ENCODE peak calls at places on chromosomes 2 and 18, in seven cellular contexts. H is Panc1, C is right atrium auricular region, F is GM12878, U is astrocyte, P is cardiac muscle cell, W is fibroblast of lung. X is an unnamed sample. For H3K4me1, the result is how much of the 10 kb centered on the place peaks cover.

GRCh38 chr2:181694271-181694670 is 14.0 kb upstream of the NEUROD1 start:
- DNase-seq in H (no peak), C (no peak), F (no peak), U (no peak), P (no peak), W (no peak), X (no peak)

GRCh38 chr2:177553176-177553909 is 160.8 kb downstream of the AGPS start:
- DNase-seq in H (no peak), C (no peak), F (no peak), U (no peak), P (peak), W (no peak), X (peak)

GRCh38 chr2:195582188-195582587 is 74.8 kb upstream of the SLC39A10 start:
- DNase-seq in H (no peak), C (no peak), F (no peak), U (no peak), P (no peak), W (no peak), X (no peak)

GRCh38 chr2:42921162-42921550 is 128.8 kb upstream of the HAAO start:
- DNase-seq in H (no peak), C (no peak), F (no peak), U (no peak), P (no peak), W (no peak), X (no peak)

GRCh38 chr2:238950551-238950950 is 102.7 kb downstream of the TWIST2 start:
- DNase-seq in H (no peak), C (peak), F (no peak), U (no peak), P (no peak), W (no peak), X (no peak)

GRCh38 chr2:230713331-230714121 is 884 bp downstream of the CAB39 start:
- DNase-seq in H (no peak), C (no peak), F (no peak), U (peak), P (peak), W (no peak), X (no peak)

GRCh38 chr2:230734247-230735175 is 21.9 kb downstream of the CAB39 start:
- DNase-seq in H (no peak), C (no peak), F (no peak), U (no peak), P (no peak), W (no peak), X (no peak)

GRCh38 chr2:100730290-100730868 is 89.6 kb upstream of the NPAS2 start:
- DNase-seq in H (no peak), C (peak), F (no peak), U (peak), P (peak), W (peak), X (peak)

GRCh38 chr2:109331081-109331480 is 202.1 kb downstream of the SH3RF3 start:
- DNase-seq in H (no peak), C (no peak), F (no peak), U (no peak), P (peak), W (peak), X (no peak)

GRCh38 chr2:69154031-69154430 is 141.1 kb downstream of the ANTXR1 start:
- DNase-seq in H (no peak), C (no peak), F (no peak), U (peak), P (peak), W (peak), X (no peak)

GRCh38 chr2:113940891-113941290 is 51.0 kb downstream of the ACTR3 start:
- DNase-seq in H (no peak), C (no peak), F (no peak), U (no peak), P (no peak), W (peak), X (no peak)

GRCh38 chr2:137659616-137660015 is 304.7 kb upstream of the HNMT start:
- DNase-seq in H (no peak), C (no peak), F (no peak), U (no peak), P (no peak), W (no peak), X (peak)

GRCh38 chr2:110726285-110726684 is 6.1 kb upstream of the ACOXL start:
- DNase-seq in H (no peak), C (no peak), F (no peak), U (no peak), P (no peak), W (no peak), X (no peak)

GRCh38 chr18:8719192-8719591 is 13.8 kb downstream of the MTCL1 start:
- DNase-seq in H (no peak), C (no peak), F (no peak), U (peak), P (no peak), W (no peak), X (no peak)

GRCh38 chr2:158994920-158995676 is 26.7 kb downstream of the TANC1 start:
- DNase-seq in H (no peak), C (no peak), F (no peak), U (no peak), P (peak), W (no peak), X (no peak)

GRCh38 chr2:158996378-158996993 is 28.0 kb downstream of the TANC1 start:
- DNase-seq in H (no peak), C (no peak), F (no peak), U (no peak), P (no peak), W (no peak), X (no peak)

GRCh38 chr2:158998486-158999248 is 30.2 kb downstream of the TANC1 start:
- DNase-seq in H (no peak), C (no peak), F (no peak), U (peak), P (peak), W (peak), X (peak)

GRCh38 chr2:158995677-158996049 is 27.2 kb downstream of the TANC1 start:
- DNase-seq in H (no peak), C (no peak), F (no peak), U (no peak), P (no peak), W (no peak), X (no peak)

DNA sequence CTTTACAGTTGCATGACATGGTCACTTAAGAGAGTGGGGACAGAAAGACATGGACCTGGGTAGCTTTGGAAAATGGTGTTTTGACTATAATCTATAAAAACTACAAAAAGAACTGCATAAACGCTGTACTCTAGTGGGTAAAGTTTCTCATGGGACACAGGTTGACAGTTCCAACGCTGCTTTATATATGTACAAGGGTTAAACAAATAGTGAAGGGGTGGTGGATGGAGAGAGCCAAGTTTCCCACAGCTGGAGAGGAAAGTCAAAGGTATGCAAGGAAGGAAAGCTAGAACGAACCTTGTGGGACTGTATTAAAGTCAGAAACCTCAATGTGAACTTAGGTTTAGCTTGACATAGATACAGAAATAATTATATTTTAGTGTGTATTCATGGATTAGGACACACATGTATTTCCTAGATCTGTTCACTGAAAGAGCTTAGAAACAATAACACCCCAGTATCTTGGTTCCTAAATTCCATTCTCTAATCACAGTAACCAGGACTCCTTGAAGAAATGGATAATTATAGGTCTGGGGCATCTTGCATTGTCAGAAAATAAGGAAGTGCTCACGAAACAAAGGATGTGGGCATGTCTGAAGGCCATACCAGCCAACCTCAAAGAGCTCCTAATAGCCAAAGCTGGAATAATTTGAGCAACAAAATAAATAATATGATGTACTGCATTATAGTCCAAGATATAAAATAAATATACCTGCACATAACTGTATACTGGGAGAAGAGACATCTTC is 28.8 kb downstream of the TANC1 start:
- DNase-seq in H (no peak), C (no peak), F (no peak), U (no peak), P (no peak), W (no peak), X (no peak)
- H3K4me1 ChIP-seq in H (under half), C (under half), F (under half), U (under half), P (half or more), W (under half), X (under half)

GRCh38 chr18:46464926-46465655 is 191.9 kb downstream of the LOXHD1 start:
- DNase-seq in H (no peak), C (no peak), F (no peak), U (no peak), P (no peak), W (no peak), X (no peak)
- TF ChIP-seq CTCF in H (peak), C (no peak), F (no peak), U (no peak), P (peak), W (peak), X (peak)

GRCh38 chr2:33145459-33145858 is 198.7 kb downstream of the LTBP1 start:
- DNase-seq in H (no peak), C (no peak), F (no peak), U (no peak), P (peak), W (peak), X (no peak)

GRCh38 chr2:33144243-33144642 is 197.5 kb downstream of the LTBP1 start:
- DNase-seq in H (no peak), C (no peak), F (no peak), U (peak), P (peak), W (no peak), X (no peak)

GRCh38 chr2:33141476-33141875 is 194.7 kb downstream of the LTBP1 start:
- DNase-seq in H (no peak), C (no peak), F (no peak), U (no peak), P (no peak), W (no peak), X (no peak)

GRCh38 chr2:33146112-33146511 is 199.4 kb downstream of the LTBP1 start:
- DNase-seq in H (no peak), C (no peak), F (no peak), U (peak), P (peak), W (peak), X (no peak)

DNA sequence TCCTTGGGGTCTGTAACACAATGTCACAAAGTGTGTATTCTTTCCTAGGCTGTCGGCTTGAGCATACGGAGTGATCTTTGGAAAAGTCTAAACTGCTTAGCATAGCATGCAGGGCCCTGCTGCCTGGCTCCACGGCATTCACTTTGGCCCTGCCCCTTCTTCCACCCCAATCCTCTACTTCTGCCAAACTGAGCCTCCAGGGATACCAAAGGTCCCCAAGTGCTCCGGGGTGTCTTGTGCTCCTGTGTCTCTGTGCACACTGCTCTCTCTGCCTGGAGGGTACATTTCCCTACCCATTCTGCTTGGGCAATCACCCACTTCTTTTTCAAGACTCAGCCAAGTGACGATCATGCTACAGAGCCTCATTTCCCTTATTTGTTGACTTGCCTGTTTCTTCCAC is 196.1 kb downstream of the LTBP1 start:
- DNase-seq in H (no peak), C (no peak), F (no peak), U (no peak), P (no peak), W (no peak), X (no peak)
- H3K27ac ChIP-seq in H (no peak), C (no peak), F (no peak), U (no peak), P (peak), W (no peak), X (no peak)

GRCh38 chr2:47041891-47042684 is 113.0 kb downstream of the STPG4 start:
- DNase-seq in H (no peak), C (no peak), F (no peak), U (no peak), P (no peak), W (no peak), X (no peak)
- H3K4me1 ChIP-seq in H (under half), C (under half), F (under half), U (under half), P (under half), W (half or more), X (under half)

X was measured in foreskin keratinocyte.